ENCODE peak calls at places on chromosome 3, in ten cellular contexts. W, Z, J, A, Q, M, Y, G, E and N are unnamed samples.

GRCh38 chr3:124227150-124227630 is 235.3 kb upstream of the ROPN1 start:
- DNase-seq in W (peak), Z (no peak), J (no peak), A (no peak), Q (no peak), M (no peak), Y (no peak), G (no peak), E (no peak), N (no peak)

GRCh38 chr3:102510663-102511062 is 75.8 kb downstream of the ZPLD1 start:
- DNase-seq in W (peak), Z (no peak), J (no peak), A (no peak), Q (no peak), M (no peak), Y (no peak), G (no peak), E (no peak), N (no peak)

GRCh38 chr3:141401584-141402475 is 33.5 kb downstream of the ZBTB38 start:
- DNase-seq in W (no peak), Z (peak), J (peak), A (peak), Q (peak), M (no peak), Y (peak), G (peak), E (peak), N (peak)

GRCh38 chr3:9947025-9947995 is 4.9 kb downstream of the PRRT3 start:
- DNase-seq in W (peak), Z (peak), J (no peak), A (peak), Q (peak), M (peak), Y (no peak), G (peak), E (no peak), N (peak)

GRCh38 chr3:43638594-43639447 is 17.0 kb upstream of the ANO10 start:
- DNase-seq in W (peak), Z (no peak), J (no peak), A (peak), Q (peak), M (peak), Y (no peak), G (no peak), E (no peak), N (no peak)

GRCh38 chr3:99400352-99400751 is 238.0 kb upstream of the COL8A1 start:
- DNase-seq in W (no peak), Z (no peak), J (no peak), A (no peak), Q (no peak), M (no peak), Y (no peak), G (no peak), E (no peak), N (no peak)

GRCh38 chr3:43411429-43411828 is 125.1 kb downstream of the SNRK start:
- DNase-seq in W (no peak), Z (no peak), J (no peak), A (no peak), Q (no peak), M (no peak), Y (no peak), G (no peak), E (no peak), N (no peak)

GRCh38 chr3:9838856-9839255 is 5.0 kb downstream of the RPUSD3 start:
- DNase-seq in W (no peak), Z (no peak), J (no peak), A (no peak), Q (no peak), M (no peak), Y (no peak), G (no peak), E (no peak), N (no peak)

GRCh38 chr3:12964713-12965612 is 108.3 kb downstream of the IQSEC1 start:
- DNase-seq in W (no peak), Z (no peak), J (no peak), A (peak), Q (peak), M (no peak), Y (no peak), G (no peak), E (no peak), N (no peak)

GRCh38 chr3:43001094-43001553 is 22.0 kb downstream of the GASK1A start:
- DNase-seq in W (peak), Z (peak), J (no peak), A (no peak), Q (peak), M (peak), Y (no peak), G (peak), E (no peak), N (peak)

GRCh38 chr3:17810759-17811158 is 68.3 kb upstream of the TBC1D5 start:
- DNase-seq in W (peak), Z (no peak), J (no peak), A (peak), Q (no peak), M (peak), Y (no peak), G (no peak), E (no peak), N (no peak)

GRCh38 chr3:112709929-112710328 is 69.0 kb upstream of the CCDC80 start:
- DNase-seq in W (no peak), Z (no peak), J (no peak), A (no peak), Q (no peak), M (peak), Y (no peak), G (no peak), E (no peak), N (no peak)

GRCh38 chr3:23041918-23042696 is 161.0 kb upstream of the UBE2E2 start:
- DNase-seq in W (peak), Z (peak), J (no peak), A (no peak), Q (no peak), M (no peak), Y (no peak), G (no peak), E (no peak), N (no peak)

GRCh38 chr3:46659285-46659684 is 34.2 kb downstream of the ALS2CL start:
- DNase-seq in W (no peak), Z (no peak), J (no peak), A (no peak), Q (peak), M (no peak), Y (no peak), G (no peak), E (no peak), N (no peak)

GRCh38 chr3:138329127-138329983 is at the start of gene NME9:
- DNase-seq in W (peak), Z (peak), J (peak), A (peak), Q (peak), M (peak), Y (peak), G (peak), E (peak), N (peak)

GRCh38 chr3:189171707-189172106 is at the start of gene TPRG1:
- DNase-seq in W (no peak), Z (no peak), J (no peak), A (no peak), Q (peak), M (no peak), Y (no peak), G (no peak), E (no peak), N (no peak)

GRCh38 chr3:177039875-177040274 is 157.4 kb downstream of the TBL1XR1 start:
- DNase-seq in W (no peak), Z (no peak), J (no peak), A (no peak), Q (no peak), M (no peak), Y (no peak), G (no peak), E (no peak), N (no peak)

GRCh38 chr3:196219194-196219969 is 3.0 kb downstream of the SLC51A start:
- DNase-seq in W (peak), Z (peak), J (peak), A (no peak), Q (peak), M (peak), Y (peak), G (peak), E (peak), N (peak)

GRCh38 chr3:157542711-157543485 is 39.7 kb upstream of the VEPH1 start:
- DNase-seq in W (peak), Z (peak), J (no peak), A (peak), Q (peak), M (peak), Y (no peak), G (no peak), E (no peak), N (peak)

GRCh38 chr3:178297204-178297603 is 239.0 kb upstream of the KCNMB2 start:
- DNase-seq in W (peak), Z (no peak), J (no peak), A (no peak), Q (no peak), M (no peak), Y (no peak), G (peak), E (no peak), N (peak)

GRCh38 chr3:16132926-16133325 is 41.6 kb upstream of the GALNT15 start:
- DNase-seq in W (peak), Z (no peak), J (no peak), A (no peak), Q (peak), M (peak), Y (no peak), G (peak), E (no peak), N (peak)

DNA sequence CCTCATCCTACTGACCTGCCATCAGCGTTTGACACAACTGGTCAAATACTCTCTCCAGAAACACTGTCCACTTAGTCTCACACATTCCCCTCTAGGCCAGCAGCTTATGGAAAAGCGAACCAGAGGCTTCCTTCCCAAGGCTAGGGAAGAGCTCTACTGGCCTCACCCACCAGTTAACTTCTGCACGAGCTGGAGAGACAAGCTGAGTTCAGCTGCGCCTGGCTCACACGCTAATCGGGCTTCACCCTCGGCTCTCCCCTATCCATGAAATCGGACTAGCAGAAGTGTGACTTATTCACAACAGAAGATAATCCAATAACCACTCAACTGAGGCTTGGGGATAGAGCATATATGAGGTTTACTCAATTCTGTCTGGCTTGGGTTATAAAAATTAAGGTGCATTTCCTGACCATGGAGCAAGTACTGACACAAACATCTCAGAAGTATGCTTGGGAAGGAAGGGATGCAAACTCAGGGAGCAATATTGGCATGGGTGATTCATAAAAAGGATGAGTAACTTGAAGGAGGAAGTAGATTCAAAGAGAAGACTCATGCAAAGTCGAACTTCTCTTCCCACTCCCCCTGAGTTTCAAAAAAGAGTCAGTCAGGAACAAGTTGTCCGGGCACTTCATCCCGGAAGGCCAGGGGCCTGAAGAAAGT is 73.1 kb downstream of the XXYLT1 start:
- DNase-seq in W (peak), Z (no peak), J (no peak), A (peak), Q (no peak), M (peak), Y (no peak), G (peak), E (no peak), N (no peak)
- H3K4me3 ChIP-seq in W (no peak), Z (no peak), J (no peak), A (no peak), Q (no peak), M (no peak), Y (no peak), G (no peak), E (no peak), N (no peak)

GRCh38 chr3:158727499-158728377 is 4.5 kb downstream of the RARRES1 start:
- DNase-seq in W (peak), Z (no peak), J (peak), A (peak), Q (peak), M (peak), Y (peak), G (peak), E (peak), N (no peak)
- H3K4me3 ChIP-seq in W (no peak), Z (no peak), J (no peak), A (peak), Q (peak), M (no peak), Y (peak), G (no peak), E (peak), N (no peak)

GRCh38 chr3:69770976-69771634 is 31.8 kb downstream of the MITF start:
- DNase-seq in W (peak), Z (no peak), J (no peak), A (no peak), Q (no peak), M (peak), Y (no peak), G (no peak), E (no peak), N (no peak)
- H3K4me3 ChIP-seq in W (no peak), Z (no peak), J (no peak), A (no peak), Q (no peak), M (no peak), Y (no peak), G (no peak), E (no peak), N (no peak)

GRCh38 chr3:153679711-153680110 is 441.5 kb upstream of the ARHGEF26 start:
- DNase-seq in W (no peak), Z (no peak), J (no peak), A (no peak), Q (no peak), M (no peak), Y (no peak), G (no peak), E (no peak), N (no peak)
- H3K4me3 ChIP-seq in W (no peak), Z (no peak), J (no peak), A (no peak), Q (no peak), M (no peak), Y (no peak), G (no peak), E (no peak), N (no peak)

GRCh38 chr3:158572766-158573060 is 1.7 kb downstream of the MLF1 start:
- DNase-seq in W (no peak), Z (no peak), J (no peak), A (no peak), Q (no peak), M (no peak), Y (no peak), G (no peak), E (no peak), N (no peak)
- H3K4me3 ChIP-seq in W (no peak), Z (no peak), J (no peak), A (no peak), Q (no peak), M (no peak), Y (no peak), G (no peak), E (no peak), N (peak)

DNA sequence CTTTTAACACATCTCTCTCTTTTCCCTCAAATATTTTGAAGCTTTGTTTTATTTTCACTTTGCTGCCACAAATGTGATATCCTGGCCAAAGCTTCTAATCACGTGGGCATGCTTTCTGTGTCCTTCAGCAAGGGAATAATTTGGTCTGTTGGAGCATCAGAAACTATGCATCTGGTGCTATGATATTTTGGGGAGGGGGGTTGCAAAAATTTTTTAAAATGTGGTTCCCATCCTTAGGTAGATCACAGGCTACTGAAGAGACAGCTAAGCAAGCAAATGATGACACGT is 254.3 kb downstream of the GAP43 start:
- DNase-seq in W (peak), Z (no peak), J (no peak), A (no peak), Q (no peak), M (no peak), Y (no peak), G (no peak), E (no peak), N (no peak)
- H3K4me3 ChIP-seq in W (no peak), Z (no peak), J (no peak), A (no peak), Q (no peak), M (no peak), Y (no peak), G (peak), E (no peak), N (no peak)

GRCh38 chr3:72178463-72179106 is 393.6 kb upstream of the PROK2 start:
- DNase-seq in W (no peak), Z (no peak), J (no peak), A (no peak), Q (no peak), M (no peak), Y (no peak), G (no peak), E (no peak), N (no peak)

GRCh38 chr3:72174890-72175289 is 389.9 kb upstream of the PROK2 start:
- DNase-seq in W (no peak), Z (no peak), J (no peak), A (no peak), Q (no peak), M (no peak), Y (no peak), G (no peak), E (no peak), N (no peak)

GRCh38 chr3:72175305-72175858 is 390.4 kb upstream of the PROK2 start:
- DNase-seq in W (no peak), Z (no peak), J (no peak), A (no peak), Q (no peak), M (no peak), Y (no peak), G (no peak), E (no peak), N (no peak)

GRCh38 chr3:72177075-72178050 is 392.4 kb upstream of the PROK2 start:
- DNase-seq in W (peak), Z (peak), J (no peak), A (no peak), Q (peak), M (peak), Y (no peak), G (peak), E (no peak), N (peak)

DNA sequence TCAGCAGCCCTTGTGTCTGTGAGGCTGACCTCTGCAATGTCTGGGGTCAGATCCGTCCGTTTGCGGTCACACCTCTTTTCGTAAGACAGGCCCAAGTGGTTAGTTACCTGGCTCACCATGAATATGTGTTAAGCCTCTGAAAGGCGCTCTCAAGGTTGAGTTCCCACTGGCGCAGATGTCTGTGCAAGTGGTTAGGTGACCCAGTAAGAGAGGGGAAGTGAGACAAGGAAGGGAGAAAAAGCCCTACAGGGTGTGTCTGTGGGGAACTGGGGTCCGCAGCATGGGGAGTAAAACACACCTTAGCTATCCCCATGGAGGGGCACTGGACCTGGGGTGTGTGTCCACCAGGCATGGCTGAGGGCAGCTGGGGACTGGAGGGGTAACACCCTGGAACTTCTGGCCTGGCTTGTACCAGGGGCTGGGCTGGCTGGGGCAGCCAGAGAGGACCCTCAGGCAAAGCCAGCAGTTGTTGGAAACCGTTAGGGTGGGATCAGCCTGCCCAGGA is 391.6 kb upstream of the PROK2 start:
- DNase-seq in W (no peak), Z (no peak), J (no peak), A (no peak), Q (no peak), M (no peak), Y (no peak), G (no peak), E (no peak), N (no peak)
- H3K4me3 ChIP-seq in W (no peak), Z (no peak), J (no peak), A (no peak), Q (no peak), M (no peak), Y (no peak), G (no peak), E (no peak), N (no peak)

GRCh38 chr3:168341192-168341816 is 245.6 kb upstream of the GOLIM4 start:
- DNase-seq in W (peak), Z (no peak), J (no peak), A (no peak), Q (no peak), M (peak), Y (no peak), G (no peak), E (no peak), N (no peak)
- H3K4me3 ChIP-seq in W (no peak), Z (no peak), J (no peak), A (no peak), Q (no peak), M (no peak), Y (no peak), G (no peak), E (no peak), N (no peak)

DNA sequence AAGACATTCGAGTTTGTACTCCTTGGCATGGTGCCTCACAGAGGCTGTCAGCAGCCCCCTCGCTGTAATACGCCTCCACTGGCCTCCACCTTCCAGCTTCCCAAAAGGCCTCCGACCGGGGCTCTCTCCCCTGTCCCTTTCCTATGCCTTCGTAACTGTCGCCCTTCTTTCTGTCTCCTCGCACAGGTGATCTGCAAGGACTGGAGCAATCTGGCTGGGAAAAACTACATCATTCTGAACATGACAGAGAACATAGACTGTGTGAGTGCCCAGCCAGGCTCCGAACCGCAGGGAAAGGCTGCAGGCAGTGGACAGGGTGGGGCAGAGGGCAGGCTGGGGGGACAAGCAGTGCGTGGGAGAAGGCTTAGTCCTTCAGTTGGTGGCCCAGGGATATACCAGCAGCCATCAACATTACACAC is 10.7 kb upstream of the ABTB1 start:
- DNase-seq in W (no peak), Z (no peak), J (no peak), A (no peak), Q (no peak), M (no peak), Y (no peak), G (no peak), E (no peak), N (no peak)
- H3K4me3 ChIP-seq in W (no peak), Z (no peak), J (no peak), A (no peak), Q (no peak), M (no peak), Y (no peak), G (no peak), E (no peak), N (no peak)